ENCODE peak calls at places on chromosomes 7 and 10, in four cellular contexts. One of them, this sample, is unnamed. For H3K9me3, the result is how much of the 10 kb centered on the place peaks cover.

GRCh38 chr7:90384433-90384832 is 18.8 kb upstream of the CLDN12 start:
- DNase-seq in gastrocnemius medialis: no peak
- DNase-seq in A549: no peak
- DNase-seq in right lobe of liver: no peak
- DNase-seq in this sample: no peak

GRCh38 chr10:31905586-31905985 is 23.0 kb downstream of the ARHGAP12 start:
- DNase-seq in gastrocnemius medialis: no peak
- DNase-seq in A549: no peak
- DNase-seq in right lobe of liver: no peak
- DNase-seq in this sample: no peak

GRCh38 chr10:3782099-3782455 is 2.9 kb downstream of the KLF6 start:
- DNase-seq in gastrocnemius medialis: no peak
- DNase-seq in A549: no peak
- DNase-seq in right lobe of liver: no peak
- DNase-seq in this sample: no peak

GRCh38 chr7:81284576-81284975 is 365.7 kb upstream of the SEMA3C start:
- DNase-seq in gastrocnemius medialis: no peak
- DNase-seq in A549: no peak
- DNase-seq in right lobe of liver: no peak
- DNase-seq in this sample: no peak

GRCh38 chr7:32577421-32577820 is 82.1 kb downstream of the AVL9 start:
- DNase-seq in gastrocnemius medialis: no peak
- DNase-seq in A549: no peak
- DNase-seq in right lobe of liver: no peak
- DNase-seq in this sample: no peak

GRCh38 chr10:59077855-59078254 is 98.6 kb upstream of the PHYHIPL start:
- DNase-seq in gastrocnemius medialis: no peak
- DNase-seq in A549: no peak
- DNase-seq in right lobe of liver: no peak
- DNase-seq in this sample: no peak

GRCh38 chr7:4670791-4671190 is 11.3 kb upstream of the FOXK1 start:
- DNase-seq in gastrocnemius medialis: no peak
- DNase-seq in A549: no peak
- DNase-seq in right lobe of liver: no peak
- DNase-seq in this sample: no peak

GRCh38 chr7:109246330-109247077 is 676.8 kb downstream of the DNAJB9 start:
- DNase-seq in gastrocnemius medialis: no peak
- DNase-seq in A549: no peak
- DNase-seq in right lobe of liver: no peak
- DNase-seq in this sample: no peak

GRCh38 chr7:117715784-117716445 is 157.3 kb downstream of the CTTNBP2 start:
- DNase-seq in gastrocnemius medialis: no peak
- DNase-seq in A549: peak
- DNase-seq in right lobe of liver: no peak
- DNase-seq in this sample: no peak

GRCh38 chr10:546451-546850 is 143.0 kb downstream of the DIP2C start:
- DNase-seq in gastrocnemius medialis: no peak
- DNase-seq in A549: no peak
- DNase-seq in right lobe of liver: no peak
- DNase-seq in this sample: no peak

GRCh38 chr7:108004220-108005142 is 1.5 kb upstream of the LAMB1 start:
- DNase-seq in gastrocnemius medialis: no peak
- DNase-seq in A549: peak
- DNase-seq in right lobe of liver: peak
- DNase-seq in this sample: no peak

GRCh38 chr10:110739811-110740271 is 95.7 kb downstream of the RBM20 start:
- DNase-seq in gastrocnemius medialis: no peak
- DNase-seq in A549: no peak
- DNase-seq in right lobe of liver: peak
- DNase-seq in this sample: no peak

GRCh38 chr10:130924138-130924819 is 387.2 kb downstream of the TCERG1L start:
- DNase-seq in gastrocnemius medialis: no peak
- DNase-seq in A549: no peak
- DNase-seq in right lobe of liver: no peak
- DNase-seq in this sample: no peak

GRCh38 chr10:14340051-14340744 is 9.5 kb upstream of the FRMD4A start:
- DNase-seq in gastrocnemius medialis: no peak
- DNase-seq in A549: no peak
- DNase-seq in right lobe of liver: no peak
- DNase-seq in this sample: no peak

GRCh38 chr10:29618341-29619171 is 16.2 kb downstream of the SVIL start:
- DNase-seq in gastrocnemius medialis: peak
- DNase-seq in A549: no peak
- DNase-seq in right lobe of liver: peak
- DNase-seq in this sample: no peak
- H3K4me3 ChIP-seq in gastrocnemius medialis: peak
- H3K4me3 ChIP-seq in A549: peak
- H3K4me3 ChIP-seq in right lobe of liver: no peak
- H3K4me3 ChIP-seq in this sample: peak

GRCh38 chr7:131502810-131503545 is 53.5 kb downstream of the PODXL start:
- DNase-seq in gastrocnemius medialis: peak
- DNase-seq in A549: no peak
- DNase-seq in right lobe of liver: peak
- DNase-seq in this sample: peak
- TF ChIP-seq POLR2A in gastrocnemius medialis: no peak
- TF ChIP-seq POLR2A in A549: no peak
- TF ChIP-seq POLR2A in right lobe of liver: no peak
- TF ChIP-seq POLR2A in this sample: no peak

GRCh38 chr7:158260567-158261361 is 326.9 kb downstream of the PTPRN2 start:
- DNase-seq in gastrocnemius medialis: no peak
- DNase-seq in A549: no peak
- DNase-seq in right lobe of liver: no peak
- DNase-seq in this sample: no peak

GRCh38 chr7:158261362-158262235 is 326.0 kb downstream of the PTPRN2 start:
- DNase-seq in gastrocnemius medialis: no peak
- DNase-seq in A549: no peak
- DNase-seq in right lobe of liver: no peak
- DNase-seq in this sample: no peak

GRCh38 chr7:158258411-158259130 is 329.1 kb downstream of the PTPRN2 start:
- DNase-seq in gastrocnemius medialis: no peak
- DNase-seq in A549: no peak
- DNase-seq in right lobe of liver: no peak
- DNase-seq in this sample: no peak

GRCh38 chr7:158259141-158259540 is 328.5 kb downstream of the PTPRN2 start:
- DNase-seq in gastrocnemius medialis: no peak
- DNase-seq in A549: no peak
- DNase-seq in right lobe of liver: no peak
- DNase-seq in this sample: no peak

GRCh38 chr7:158259671-158260423 is 327.8 kb downstream of the PTPRN2 start:
- DNase-seq in gastrocnemius medialis: no peak
- DNase-seq in A549: no peak
- DNase-seq in right lobe of liver: no peak
- DNase-seq in this sample: no peak
- H3K9me3 ChIP-seq in gastrocnemius medialis: under half
- H3K9me3 ChIP-seq in A549: under half
- H3K9me3 ChIP-seq in right lobe of liver: under half
- H3K9me3 ChIP-seq in this sample: under half

GRCh38 chr10:131946880-131947279 is 34.8 kb downstream of the BNIP3 start:
- DNase-seq in gastrocnemius medialis: no peak
- DNase-seq in A549: no peak
- DNase-seq in right lobe of liver: peak
- DNase-seq in this sample: no peak
- H3K4me3 ChIP-seq in gastrocnemius medialis: no peak
- H3K4me3 ChIP-seq in A549: no peak
- H3K4me3 ChIP-seq in right lobe of liver: no peak
- H3K4me3 ChIP-seq in this sample: no peak

GRCh38 chr10:33901166-33901565 is 566.7 kb upstream of the NRP1 start:
- DNase-seq in gastrocnemius medialis: no peak
- DNase-seq in A549: no peak
- DNase-seq in right lobe of liver: no peak
- DNase-seq in this sample: no peak
- TF ChIP-seq POLR2A in gastrocnemius medialis: no peak
- TF ChIP-seq POLR2A in A549: no peak
- TF ChIP-seq POLR2A in right lobe of liver: no peak
- TF ChIP-seq POLR2A in this sample: no peak

GRCh38 chr7:146831875-146832274 is 715.3 kb downstream of the CNTNAP2 start:
- DNase-seq in gastrocnemius medialis: no peak
- DNase-seq in A549: no peak
- DNase-seq in right lobe of liver: no peak
- DNase-seq in this sample: no peak
- H3K9me3 ChIP-seq in gastrocnemius medialis: under half
- H3K9me3 ChIP-seq in A549: under half
- H3K9me3 ChIP-seq in right lobe of liver: under half
- H3K9me3 ChIP-seq in this sample: under half

GRCh38 chr10:89535185-89536012 is at the start of gene SLC16A12:
- DNase-seq in gastrocnemius medialis: no peak
- DNase-seq in A549: no peak
- DNase-seq in right lobe of liver: no peak
- DNase-seq in this sample: peak
- H3K4me3 ChIP-seq in gastrocnemius medialis: peak
- H3K4me3 ChIP-seq in A549: peak
- H3K4me3 ChIP-seq in right lobe of liver: peak
- H3K4me3 ChIP-seq in this sample: peak

GRCh38 chr7:102004831-102005230 is 187.4 kb downstream of the CUX1 start:
- DNase-seq in gastrocnemius medialis: no peak
- DNase-seq in A549: no peak
- DNase-seq in right lobe of liver: no peak
- DNase-seq in this sample: no peak

GRCh38 chr7:102005933-102006332 is 188.5 kb downstream of the CUX1 start:
- DNase-seq in gastrocnemius medialis: no peak
- DNase-seq in A549: no peak
- DNase-seq in right lobe of liver: no peak
- DNase-seq in this sample: no peak

GRCh38 chr7:102006695-102007094 is 189.3 kb downstream of the CUX1 start:
- DNase-seq in gastrocnemius medialis: no peak
- DNase-seq in A549: no peak
- DNase-seq in right lobe of liver: no peak
- DNase-seq in this sample: no peak

GRCh38 chr7:102009628-102010027 is 192.2 kb downstream of the CUX1 start:
- DNase-seq in gastrocnemius medialis: no peak
- DNase-seq in A549: no peak
- DNase-seq in right lobe of liver: no peak
- DNase-seq in this sample: no peak

DNA sequence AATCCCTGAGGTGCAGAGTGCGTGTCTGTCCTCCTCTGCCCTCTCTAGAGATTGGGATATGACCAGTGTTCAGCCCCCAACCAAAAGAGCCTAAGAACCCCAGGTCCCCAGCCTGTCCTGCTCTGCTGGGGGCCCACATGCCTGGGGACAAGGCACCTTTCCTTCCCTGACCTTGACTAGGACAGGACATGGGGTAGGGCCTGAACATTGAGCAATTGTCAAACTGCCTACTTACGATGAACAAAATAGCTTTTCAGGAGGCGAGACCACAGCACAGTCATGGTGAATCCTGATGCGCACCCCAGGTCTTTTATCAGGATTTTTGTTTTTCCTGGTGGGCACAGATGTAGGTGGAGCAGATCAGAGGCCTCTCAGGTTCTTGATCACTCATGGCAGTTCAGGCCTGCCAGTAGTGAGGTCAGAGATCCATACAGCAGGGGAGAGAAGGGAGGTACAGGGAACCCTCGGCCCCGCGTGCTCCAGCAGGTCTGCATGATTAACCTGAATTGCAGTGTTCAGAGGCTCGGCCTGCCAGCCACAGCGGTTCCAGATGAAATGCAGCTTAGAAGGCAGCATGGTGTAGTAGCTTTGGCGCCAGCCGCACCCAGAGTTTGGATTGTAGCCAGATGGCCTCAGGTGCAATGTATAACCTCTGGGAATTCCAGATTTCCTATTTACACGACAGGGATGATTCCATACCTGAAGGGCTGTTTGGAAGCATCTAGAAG is 191.3 kb downstream of the CUX1 start:
- DNase-seq in gastrocnemius medialis: no peak
- DNase-seq in A549: no peak
- DNase-seq in right lobe of liver: no peak
- DNase-seq in this sample: no peak
- TF ChIP-seq POLR2A in gastrocnemius medialis: no peak
- TF ChIP-seq POLR2A in A549: no peak
- TF ChIP-seq POLR2A in right lobe of liver: no peak
- TF ChIP-seq POLR2A in this sample: no peak

GRCh38 chr10:109633846-109634245 is 289.5 kb downstream of the XPNPEP1 start:
- DNase-seq in gastrocnemius medialis: no peak
- DNase-seq in A549: no peak
- DNase-seq in right lobe of liver: no peak
- DNase-seq in this sample: no peak
- H3K9me3 ChIP-seq in gastrocnemius medialis: under half
- H3K9me3 ChIP-seq in A549: under half
- H3K9me3 ChIP-seq in right lobe of liver: under half
- H3K9me3 ChIP-seq in this sample: under half

This sample was measured in heart left ventricle.